ENCODE peak calls at places on chromosome X, in five cellular contexts. One of them, this sample, is unnamed.

GRCh38 chrX:35890699-35891098 is 28.8 kb upstream of the CFAP47 start:
- DNase-seq in MG63: peak; percentile 2
- DNase-seq in stimulated activated CD4-positive, alpha-beta T cell treated with anti-CD3 and anti-CD28 coated beads, TNF-alpha, amount 100 ng/mL, for 48 hours: peak; percentile 9
- DNase-seq in dorsolateral prefrontal cortex: no peak
- DNase-seq in KBM-7: peak; percentile 76
- DNase-seq in this sample: no peak

GRCh38 chrX:20252392-20253231 is 14.1 kb downstream of the RPS6KA3 start:
- DNase-seq in MG63: peak; percentile 46
- DNase-seq in dorsolateral prefrontal cortex: no peak
- DNase-seq in stimulated activated CD4-positive, alpha-beta T cell treated with anti-CD3 and anti-CD28 coated beads, TNF-alpha, amount 100 ng/mL, for 48 hours: no peak
- DNase-seq in KBM-7: peak; percentile 83
- DNase-seq in this sample: no peak

GRCh38 chrX:102712967-102713677 is 874 bp downstream of the GPRASP2 start:
- DNase-seq in stimulated activated CD4-positive, alpha-beta T cell treated with anti-CD3 and anti-CD28 coated beads, TNF-alpha, amount 100 ng/mL, for 48 hours: no peak
- DNase-seq in dorsolateral prefrontal cortex: peak; percentile 64
- DNase-seq in KBM-7: peak; percentile 84
- DNase-seq in MG63: peak; percentile 4
- DNase-seq in this sample: peak; percentile 78

GRCh38 chrX:147859666-147860065 is 52.1 kb upstream of the FMR1 start:
- DNase-seq in MG63: no peak
- DNase-seq in KBM-7: no peak
- DNase-seq in stimulated activated CD4-positive, alpha-beta T cell treated with anti-CD3 and anti-CD28 coated beads, TNF-alpha, amount 100 ng/mL, for 48 hours: no peak
- DNase-seq in dorsolateral prefrontal cortex: no peak
- DNase-seq in this sample: no peak

GRCh38 chrX:101986571-101986970 is 54.7 kb upstream of the ZMAT1 start:
- DNase-seq in dorsolateral prefrontal cortex: no peak
- DNase-seq in KBM-7: peak; percentile 2
- DNase-seq in stimulated activated CD4-positive, alpha-beta T cell treated with anti-CD3 and anti-CD28 coated beads, TNF-alpha, amount 100 ng/mL, for 48 hours: no peak
- DNase-seq in MG63: no peak
- DNase-seq in this sample: no peak

GRCh38 chrX:121231566-121232358 is 184.4 kb downstream of the GLUD2 start:
- DNase-seq in MG63: no peak
- DNase-seq in dorsolateral prefrontal cortex: no peak
- DNase-seq in KBM-7: no peak
- DNase-seq in stimulated activated CD4-positive, alpha-beta T cell treated with anti-CD3 and anti-CD28 coated beads, TNF-alpha, amount 100 ng/mL, for 48 hours: no peak
- DNase-seq in this sample: peak; percentile 4

GRCh38 chrX:153909024-153909979 is 4.8 kb downstream of the AVPR2 start:
- DNase-seq in stimulated activated CD4-positive, alpha-beta T cell treated with anti-CD3 and anti-CD28 coated beads, TNF-alpha, amount 100 ng/mL, for 48 hours: no peak
- DNase-seq in MG63: no peak
- DNase-seq in dorsolateral prefrontal cortex: no peak
- DNase-seq in KBM-7: peak; percentile 35
- DNase-seq in this sample: no peak

GRCh38 chrX:153886915-153887314 is 942 bp upstream of the L1CAM start:
- DNase-seq in KBM-7: no peak
- DNase-seq in stimulated activated CD4-positive, alpha-beta T cell treated with anti-CD3 and anti-CD28 coated beads, TNF-alpha, amount 100 ng/mL, for 48 hours: no peak
- DNase-seq in dorsolateral prefrontal cortex: no peak
- DNase-seq in MG63: no peak
- DNase-seq in this sample: no peak

GRCh38 chrX:7159132-7159861 is 11.3 kb upstream of the PUDP start:
- DNase-seq in dorsolateral prefrontal cortex: no peak
- DNase-seq in MG63: peak; percentile 79
- DNase-seq in KBM-7: no peak
- DNase-seq in stimulated activated CD4-positive, alpha-beta T cell treated with anti-CD3 and anti-CD28 coated beads, TNF-alpha, amount 100 ng/mL, for 48 hours: no peak
- DNase-seq in this sample: no peak

GRCh38 chrX:96372313-96373046 is 312.2 kb upstream of the DIAPH2 start:
- DNase-seq in stimulated activated CD4-positive, alpha-beta T cell treated with anti-CD3 and anti-CD28 coated beads, TNF-alpha, amount 100 ng/mL, for 48 hours: no peak
- DNase-seq in dorsolateral prefrontal cortex: no peak
- DNase-seq in MG63: peak; percentile 0
- DNase-seq in KBM-7: peak; percentile 72
- DNase-seq in this sample: peak; percentile 37

GRCh38 chrX:68693481-68694410 is 46.3 kb downstream of the STARD8 start:
- DNase-seq in stimulated activated CD4-positive, alpha-beta T cell treated with anti-CD3 and anti-CD28 coated beads, TNF-alpha, amount 100 ng/mL, for 48 hours: no peak
- DNase-seq in dorsolateral prefrontal cortex: peak; percentile 50
- DNase-seq in MG63: peak; percentile 77
- DNase-seq in KBM-7: peak; percentile 91
- DNase-seq in this sample: peak; percentile 54

GRCh38 chrX:136271300-136271699 is 20.1 kb upstream of the MAP7D3 start:
- DNase-seq in dorsolateral prefrontal cortex: no peak
- DNase-seq in KBM-7: peak; percentile 93
- DNase-seq in stimulated activated CD4-positive, alpha-beta T cell treated with anti-CD3 and anti-CD28 coated beads, TNF-alpha, amount 100 ng/mL, for 48 hours: no peak
- DNase-seq in MG63: no peak
- DNase-seq in this sample: no peak

GRCh38 chrX:24963823-24964222 is 51.9 kb downstream of the ARX start:
- DNase-seq in stimulated activated CD4-positive, alpha-beta T cell treated with anti-CD3 and anti-CD28 coated beads, TNF-alpha, amount 100 ng/mL, for 48 hours: no peak
- DNase-seq in KBM-7: no peak
- DNase-seq in MG63: no peak
- DNase-seq in dorsolateral prefrontal cortex: no peak
- DNase-seq in this sample: no peak

GRCh38 chrX:24410514-24411189 is 50.2 kb downstream of the SUPT20HL1 start:
- DNase-seq in KBM-7: no peak
- DNase-seq in stimulated activated CD4-positive, alpha-beta T cell treated with anti-CD3 and anti-CD28 coated beads, TNF-alpha, amount 100 ng/mL, for 48 hours: no peak
- DNase-seq in MG63: no peak
- DNase-seq in dorsolateral prefrontal cortex: no peak
- DNase-seq in this sample: no peak

This sample was measured in head of caudate nucleus.